ENCODE peak calls at places on chromosomes 12 and 14, in nine cellular contexts. One of them, this sample, is unnamed.

GRCh38 chr12:48028541-48029400 is 24.5 kb upstream of the COL2A1 start:
- DNase-seq in breast epithelium: no peak
- DNase-seq in tibial artery: no peak
- DNase-seq in astrocyte: no peak
- DNase-seq in cardiac muscle cell: no peak
- DNase-seq in ovary: no peak
- DNase-seq in pancreas: no peak
- DNase-seq in CD8-positive, alpha-beta T cell: no peak
- DNase-seq in neural progenitor cell: no peak
- DNase-seq in this sample: no peak

GRCh38 chr12:88579572-88579940 is 715 bp downstream of the KITLG start:
- DNase-seq in breast epithelium: no peak
- DNase-seq in tibial artery: peak; percentile 51
- DNase-seq in astrocyte: no peak
- DNase-seq in cardiac muscle cell: peak; percentile 54
- DNase-seq in ovary: peak; percentile 27
- DNase-seq in pancreas: peak; percentile 75
- DNase-seq in CD8-positive, alpha-beta T cell: no peak
- DNase-seq in neural progenitor cell: peak; percentile 49
- DNase-seq in this sample: peak; percentile 62

GRCh38 chr12:21865846-21866245 is 75.4 kb downstream of the ABCC9 start:
- DNase-seq in breast epithelium: no peak
- DNase-seq in tibial artery: no peak
- DNase-seq in astrocyte: no peak
- DNase-seq in cardiac muscle cell: no peak
- DNase-seq in ovary: no peak
- DNase-seq in pancreas: no peak
- DNase-seq in CD8-positive, alpha-beta T cell: no peak
- DNase-seq in neural progenitor cell: no peak
- DNase-seq in this sample: no peak

GRCh38 chr12:19688489-19688888 is 249.2 kb downstream of the AEBP2 start:
- DNase-seq in breast epithelium: no peak
- DNase-seq in tibial artery: no peak
- DNase-seq in astrocyte: peak; percentile 50
- DNase-seq in cardiac muscle cell: peak; percentile 35
- DNase-seq in ovary: no peak
- DNase-seq in pancreas: no peak
- DNase-seq in CD8-positive, alpha-beta T cell: no peak
- DNase-seq in neural progenitor cell: no peak
- DNase-seq in this sample: no peak

GRCh38 chr12:27644446-27644845 is 51.8 kb upstream of the REP15 start:
- DNase-seq in breast epithelium: no peak
- DNase-seq in tibial artery: no peak
- DNase-seq in astrocyte: peak; percentile 64
- DNase-seq in cardiac muscle cell: peak; percentile 77
- DNase-seq in ovary: no peak
- DNase-seq in pancreas: no peak
- DNase-seq in CD8-positive, alpha-beta T cell: no peak
- DNase-seq in neural progenitor cell: no peak
- DNase-seq in this sample: no peak

GRCh38 chr12:123960856-123961255 is 11.8 kb downstream of the CCDC92 start:
- DNase-seq in breast epithelium: no peak
- DNase-seq in tibial artery: no peak
- DNase-seq in astrocyte: no peak
- DNase-seq in cardiac muscle cell: no peak
- DNase-seq in ovary: no peak
- DNase-seq in pancreas: no peak
- DNase-seq in CD8-positive, alpha-beta T cell: no peak
- DNase-seq in neural progenitor cell: no peak
- DNase-seq in this sample: no peak

GRCh38 chr12:22333186-22333745 is 1.2 kb downstream of the ST8SIA1 start:
- DNase-seq in breast epithelium: no peak
- DNase-seq in tibial artery: no peak
- DNase-seq in astrocyte: peak; percentile 41
- DNase-seq in cardiac muscle cell: peak; percentile 75
- DNase-seq in ovary: no peak
- DNase-seq in pancreas: no peak
- DNase-seq in CD8-positive, alpha-beta T cell: no peak
- DNase-seq in neural progenitor cell: no peak
- DNase-seq in this sample: no peak

GRCh38 chr14:55477680-55478079 is 37.3 kb upstream of the TBPL2 start:
- DNase-seq in breast epithelium: no peak
- DNase-seq in tibial artery: no peak
- DNase-seq in astrocyte: no peak
- DNase-seq in cardiac muscle cell: no peak
- DNase-seq in ovary: no peak
- DNase-seq in pancreas: peak; percentile 56
- DNase-seq in CD8-positive, alpha-beta T cell: no peak
- DNase-seq in neural progenitor cell: peak; percentile 7
- DNase-seq in this sample: no peak

GRCh38 chr12:53006810-53007742 is 820 bp downstream of the EIF4B start:
- DNase-seq in breast epithelium: peak; percentile 48
- DNase-seq in tibial artery: peak; percentile 63
- DNase-seq in astrocyte: peak; percentile 36
- DNase-seq in cardiac muscle cell: peak; percentile 77
- DNase-seq in ovary: peak; percentile 60
- DNase-seq in pancreas: peak; percentile 91
- DNase-seq in CD8-positive, alpha-beta T cell: peak; percentile 85
- DNase-seq in neural progenitor cell: peak; percentile 88
- DNase-seq in this sample: peak; percentile 83
- H3K4me1 ChIP-seq in breast epithelium: no peaks in the 10 kb centered on the region
- H3K4me1 ChIP-seq in tibial artery: peaks cover 57% of the 10 kb centered on the region
- H3K4me1 ChIP-seq in astrocyte: peaks cover 35% of the 10 kb centered on the region
- H3K4me1 ChIP-seq in cardiac muscle cell: peaks cover 19% of the 10 kb centered on the region
- H3K4me1 ChIP-seq in ovary: peaks cover 2% of the 10 kb centered on the region
- H3K4me1 ChIP-seq in pancreas: peaks cover 37% of the 10 kb centered on the region
- H3K4me1 ChIP-seq in CD8-positive, alpha-beta T cell: peaks cover 44% of the 10 kb centered on the region
- H3K4me1 ChIP-seq in neural progenitor cell: peaks cover 26% of the 10 kb centered on the region
- H3K4me1 ChIP-seq in this sample: peaks cover 54% of the 10 kb centered on the region

GRCh38 chr12:12534134-12534866 is 28.4 kb downstream of the DUSP16 start:
- DNase-seq in breast epithelium: no peak
- DNase-seq in tibial artery: no peak
- DNase-seq in astrocyte: no peak
- DNase-seq in cardiac muscle cell: no peak
- DNase-seq in ovary: no peak
- DNase-seq in pancreas: no peak
- DNase-seq in CD8-positive, alpha-beta T cell: no peak
- DNase-seq in neural progenitor cell: peak; percentile 29
- DNase-seq in this sample: no peak
- H3K4me1 ChIP-seq in breast epithelium: no peaks in the 10 kb centered on the region
- H3K4me1 ChIP-seq in tibial artery: peaks cover 40% of the 10 kb centered on the region
- H3K4me1 ChIP-seq in astrocyte: no peaks in the 10 kb centered on the region
- H3K4me1 ChIP-seq in cardiac muscle cell: peaks cover 35% of the 10 kb centered on the region
- H3K4me1 ChIP-seq in ovary: peaks cover 14% of the 10 kb centered on the region
- H3K4me1 ChIP-seq in pancreas: peaks cover 48% of the 10 kb centered on the region
- H3K4me1 ChIP-seq in CD8-positive, alpha-beta T cell: no peaks in the 10 kb centered on the region
- H3K4me1 ChIP-seq in neural progenitor cell: peaks cover 7% of the 10 kb centered on the region
- H3K4me1 ChIP-seq in this sample: peaks cover 39% of the 10 kb centered on the region

GRCh38 chr12:2355198-2355597 is 302.4 kb downstream of the CACNA1C start:
- DNase-seq in breast epithelium: no peak
- DNase-seq in tibial artery: no peak
- DNase-seq in astrocyte: no peak
- DNase-seq in cardiac muscle cell: no peak
- DNase-seq in ovary: no peak
- DNase-seq in pancreas: no peak
- DNase-seq in CD8-positive, alpha-beta T cell: no peak
- DNase-seq in neural progenitor cell: no peak
- DNase-seq in this sample: no peak

GRCh38 chr12:2354151-2354991 is 301.6 kb downstream of the CACNA1C start:
- DNase-seq in breast epithelium: no peak
- DNase-seq in tibial artery: peak; percentile 16
- DNase-seq in astrocyte: peak; percentile 68
- DNase-seq in cardiac muscle cell: no peak
- DNase-seq in ovary: no peak
- DNase-seq in pancreas: no peak
- DNase-seq in CD8-positive, alpha-beta T cell: no peak
- DNase-seq in neural progenitor cell: peak; percentile 64
- DNase-seq in this sample: no peak

GRCh38 chr12:2356601-2357125 is 303.9 kb downstream of the CACNA1C start:
- DNase-seq in breast epithelium: no peak
- DNase-seq in tibial artery: peak; percentile 7
- DNase-seq in astrocyte: no peak
- DNase-seq in cardiac muscle cell: no peak
- DNase-seq in ovary: no peak
- DNase-seq in pancreas: no peak
- DNase-seq in CD8-positive, alpha-beta T cell: no peak
- DNase-seq in neural progenitor cell: no peak
- DNase-seq in this sample: no peak

GRCh38 chr12:2353691-2354090 is 300.9 kb downstream of the CACNA1C start:
- DNase-seq in breast epithelium: no peak
- DNase-seq in tibial artery: no peak
- DNase-seq in astrocyte: no peak
- DNase-seq in cardiac muscle cell: no peak
- DNase-seq in ovary: no peak
- DNase-seq in pancreas: no peak
- DNase-seq in CD8-positive, alpha-beta T cell: no peak
- DNase-seq in neural progenitor cell: no peak
- DNase-seq in this sample: no peak

DNA sequence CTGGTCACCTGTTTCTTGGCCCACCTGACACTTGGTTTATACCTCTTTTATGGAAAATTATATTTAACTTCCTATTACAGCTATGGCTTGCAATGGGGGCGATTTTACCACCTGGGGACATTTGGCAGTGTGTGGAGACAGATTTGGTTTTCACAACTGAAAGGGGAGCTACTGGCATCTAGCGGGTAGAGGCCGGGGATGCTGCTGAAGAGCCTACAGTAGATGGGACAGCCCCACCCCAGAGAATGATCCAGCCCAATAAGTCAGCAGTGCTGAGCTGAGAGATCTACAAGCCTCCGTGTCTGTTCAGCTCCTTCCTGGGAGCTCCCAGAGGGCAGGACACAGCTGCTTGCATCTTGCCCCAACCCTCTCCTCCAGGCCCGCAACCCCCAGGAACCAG is 302.8 kb downstream of the CACNA1C start:
- DNase-seq in breast epithelium: no peak
- DNase-seq in tibial artery: peak; percentile 5
- DNase-seq in astrocyte: no peak
- DNase-seq in cardiac muscle cell: no peak
- DNase-seq in ovary: no peak
- DNase-seq in pancreas: no peak
- DNase-seq in CD8-positive, alpha-beta T cell: no peak
- DNase-seq in neural progenitor cell: no peak
- DNase-seq in this sample: no peak
- H3K4me1 ChIP-seq in breast epithelium: no peaks in the 10 kb centered on the region
- H3K4me1 ChIP-seq in tibial artery: peaks cover 79% of the 10 kb centered on the region
- H3K4me1 ChIP-seq in astrocyte: peaks cover 5% of the 10 kb centered on the region
- H3K4me1 ChIP-seq in cardiac muscle cell: peaks cover 30% of the 10 kb centered on the region
- H3K4me1 ChIP-seq in ovary: no peaks in the 10 kb centered on the region
- H3K4me1 ChIP-seq in pancreas: no peaks in the 10 kb centered on the region
- H3K4me1 ChIP-seq in CD8-positive, alpha-beta T cell: peaks cover 10% of the 10 kb centered on the region
- H3K4me1 ChIP-seq in neural progenitor cell: peaks cover 13% of the 10 kb centered on the region
- H3K4me1 ChIP-seq in this sample: peaks cover 16% of the 10 kb centered on the region

DNA sequence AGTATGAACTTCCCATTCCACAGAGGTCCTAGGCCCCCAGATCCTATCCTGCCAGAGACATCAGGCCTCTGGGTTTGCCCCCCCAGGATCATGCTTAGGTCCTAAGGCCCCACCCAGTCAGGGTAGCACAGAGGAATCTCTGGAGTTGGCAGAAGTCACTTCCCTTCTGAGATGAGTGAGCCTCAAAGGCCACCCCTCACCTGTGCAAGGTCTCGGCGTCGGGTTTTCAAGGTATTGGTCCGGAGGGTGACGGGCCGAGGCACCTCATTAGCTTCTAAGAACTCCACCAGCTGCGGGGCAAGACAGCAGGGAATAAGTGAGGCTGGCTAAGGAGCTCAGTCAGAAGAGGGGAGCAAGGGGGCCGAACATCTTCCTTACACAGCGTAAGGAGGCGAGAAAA is 5.2 kb downstream of the NOP2 start:
- DNase-seq in breast epithelium: no peak
- DNase-seq in tibial artery: no peak
- DNase-seq in astrocyte: no peak
- DNase-seq in cardiac muscle cell: no peak
- DNase-seq in ovary: no peak
- DNase-seq in pancreas: no peak
- DNase-seq in CD8-positive, alpha-beta T cell: no peak
- DNase-seq in neural progenitor cell: no peak
- DNase-seq in this sample: no peak
- H3K4me1 ChIP-seq in breast epithelium: no peaks in the 10 kb centered on the region
- H3K4me1 ChIP-seq in tibial artery: peaks cover 7% of the 10 kb centered on the region
- H3K4me1 ChIP-seq in astrocyte: peaks cover 5% of the 10 kb centered on the region
- H3K4me1 ChIP-seq in cardiac muscle cell: no peaks in the 10 kb centered on the region
- H3K4me1 ChIP-seq in ovary: peaks cover 4% of the 10 kb centered on the region
- H3K4me1 ChIP-seq in pancreas: peaks cover 8% of the 10 kb centered on the region
- H3K4me1 ChIP-seq in CD8-positive, alpha-beta T cell: peaks cover 23% of the 10 kb centered on the region
- H3K4me1 ChIP-seq in neural progenitor cell: peaks cover 6% of the 10 kb centered on the region
- H3K4me1 ChIP-seq in this sample: peaks cover 20% of the 10 kb centered on the region